ENCODE peak calls at places on chromosomes 2 and 18, in four cellular contexts. One of them, this sample, is unnamed. For H3K4me1, the result is how much of the 10 kb centered on the place peaks cover.

GRCh38 chr2:12577086-12577485 is 139.7 kb upstream of the TRIB2 start:
- DNase-seq in OCI-LY7: no peak
- DNase-seq in right lobe of liver: no peak
- DNase-seq in DND-41: no peak
- DNase-seq in this sample: no peak

GRCh38 chr2:48016620-48017019 is 110.3 kb upstream of the FBXO11 start:
- DNase-seq in OCI-LY7: peak
- DNase-seq in right lobe of liver: no peak
- DNase-seq in DND-41: no peak
- DNase-seq in this sample: no peak

GRCh38 chr2:62221141-62221540 is 25.2 kb downstream of the B3GNT2 start:
- DNase-seq in OCI-LY7: no peak
- DNase-seq in right lobe of liver: no peak
- DNase-seq in DND-41: no peak
- DNase-seq in this sample: no peak

GRCh38 chr2:100878000-100878786 is 58.3 kb downstream of the NPAS2 start:
- DNase-seq in OCI-LY7: no peak
- DNase-seq in right lobe of liver: peak
- DNase-seq in DND-41: peak
- DNase-seq in this sample: no peak

GRCh38 chr18:7000484-7001096 is 117.0 kb downstream of the LAMA1 start:
- DNase-seq in OCI-LY7: peak
- DNase-seq in right lobe of liver: no peak
- DNase-seq in DND-41: no peak
- DNase-seq in this sample: no peak

GRCh38 chr2:226994775-226995174 is 158.9 kb downstream of the RHBDD1 start:
- DNase-seq in OCI-LY7: peak
- DNase-seq in right lobe of liver: no peak
- DNase-seq in DND-41: no peak
- DNase-seq in this sample: no peak

GRCh38 chr2:59025157-59025757 is 784.1 kb upstream of the FANCL start:
- DNase-seq in OCI-LY7: peak
- DNase-seq in right lobe of liver: no peak
- DNase-seq in DND-41: peak
- DNase-seq in this sample: no peak

GRCh38 chr2:201484805-201485204 is 33.3 kb downstream of the STRADB start:
- DNase-seq in OCI-LY7: no peak
- DNase-seq in right lobe of liver: no peak
- DNase-seq in DND-41: no peak
- DNase-seq in this sample: no peak

GRCh38 chr2:217980036-217980435 is 22.8 kb downstream of the TNS1 start:
- DNase-seq in OCI-LY7: no peak
- DNase-seq in right lobe of liver: no peak
- DNase-seq in DND-41: no peak
- DNase-seq in this sample: peak

GRCh38 chr2:187390891-187391290 is 57.2 kb downstream of the CALCRL start:
- DNase-seq in OCI-LY7: no peak
- DNase-seq in right lobe of liver: no peak
- DNase-seq in DND-41: no peak
- DNase-seq in this sample: no peak

GRCh38 chr2:11397513-11397912 is 53.1 kb upstream of the ROCK2 start:
- DNase-seq in OCI-LY7: no peak
- DNase-seq in right lobe of liver: no peak
- DNase-seq in DND-41: no peak
- DNase-seq in this sample: no peak

GRCh38 chr2:3267549-3267867 is 110.1 kb downstream of the EIPR1 start:
- DNase-seq in OCI-LY7: no peak
- DNase-seq in right lobe of liver: no peak
- DNase-seq in DND-41: no peak
- DNase-seq in this sample: peak

DNA sequence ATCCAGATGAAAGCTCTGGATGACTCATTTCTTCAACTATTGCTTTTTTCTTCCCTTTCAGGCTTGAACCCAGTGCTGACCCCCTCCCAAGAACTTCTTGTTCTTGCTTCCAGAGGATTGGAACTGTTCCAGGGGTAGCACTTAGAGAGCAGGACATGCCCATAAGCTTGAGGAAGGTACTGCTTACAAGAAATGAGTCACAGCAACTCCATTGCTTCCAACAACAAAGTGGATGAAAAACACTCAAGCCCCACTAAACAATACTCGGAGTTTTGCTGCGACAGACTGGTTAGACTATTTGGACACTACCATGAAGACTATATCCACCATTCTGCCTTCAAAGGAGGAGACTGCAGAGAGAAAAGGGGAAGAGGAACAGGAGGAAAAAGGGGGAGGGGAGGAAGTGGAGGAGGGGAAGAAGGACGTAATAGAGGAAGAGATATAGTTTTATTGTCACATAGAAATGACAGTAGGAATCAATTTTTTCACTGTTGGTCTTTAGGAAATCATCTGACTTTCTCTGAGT is 1.6 kb upstream of the EPC2 start:
- DNase-seq in OCI-LY7: no peak
- DNase-seq in right lobe of liver: no peak
- DNase-seq in DND-41: no peak
- DNase-seq in this sample: no peak
- H3K4me3 ChIP-seq in OCI-LY7: no peak
- H3K4me3 ChIP-seq in right lobe of liver: no peak
- H3K4me3 ChIP-seq in DND-41: no peak
- H3K4me3 ChIP-seq in this sample: no peak

GRCh38 chr2:197170137-197170682 is 140.4 kb downstream of the ANKRD44 start:
- DNase-seq in OCI-LY7: no peak
- DNase-seq in right lobe of liver: no peak
- DNase-seq in DND-41: no peak
- DNase-seq in this sample: no peak
- H3K4me1 ChIP-seq in OCI-LY7: under half
- H3K4me1 ChIP-seq in right lobe of liver: under half
- H3K4me1 ChIP-seq in DND-41: under half
- H3K4me1 ChIP-seq in this sample: under half

GRCh38 chr2:124025349-124025720 is 248 bp downstream of the CNTNAP5 start:
- DNase-seq in OCI-LY7: no peak
- DNase-seq in right lobe of liver: no peak
- DNase-seq in DND-41: no peak
- DNase-seq in this sample: no peak
- H3K4me3 ChIP-seq in OCI-LY7: no peak
- H3K4me3 ChIP-seq in right lobe of liver: no peak
- H3K4me3 ChIP-seq in DND-41: no peak
- H3K4me3 ChIP-seq in this sample: no peak

DNA sequence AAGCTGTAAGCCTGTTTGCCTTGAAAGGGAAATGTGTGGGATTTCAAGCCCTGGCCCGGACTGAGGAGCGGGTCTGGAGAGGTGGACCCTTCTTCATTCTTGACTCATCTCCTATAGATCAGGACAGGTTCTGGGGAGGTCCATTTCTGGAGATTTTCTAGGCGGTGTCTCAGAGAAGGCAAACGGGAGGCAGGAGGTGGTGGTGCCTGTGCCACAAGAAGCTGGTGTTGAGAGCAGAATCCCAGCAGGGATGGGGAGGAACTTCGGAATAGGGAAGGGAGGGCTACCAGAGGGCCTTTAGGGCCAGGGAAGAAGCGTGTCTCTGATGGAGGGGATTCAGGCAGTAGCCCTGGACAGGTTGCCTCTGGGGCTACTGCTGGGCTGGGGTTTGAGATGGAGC is 93.0 kb downstream of the CTIF start:
- DNase-seq in OCI-LY7: no peak
- DNase-seq in right lobe of liver: no peak
- DNase-seq in DND-41: no peak
- DNase-seq in this sample: no peak
- H3K4me1 ChIP-seq in OCI-LY7: under half
- H3K4me1 ChIP-seq in right lobe of liver: under half
- H3K4me1 ChIP-seq in DND-41: under half
- H3K4me1 ChIP-seq in this sample: under half

DNA sequence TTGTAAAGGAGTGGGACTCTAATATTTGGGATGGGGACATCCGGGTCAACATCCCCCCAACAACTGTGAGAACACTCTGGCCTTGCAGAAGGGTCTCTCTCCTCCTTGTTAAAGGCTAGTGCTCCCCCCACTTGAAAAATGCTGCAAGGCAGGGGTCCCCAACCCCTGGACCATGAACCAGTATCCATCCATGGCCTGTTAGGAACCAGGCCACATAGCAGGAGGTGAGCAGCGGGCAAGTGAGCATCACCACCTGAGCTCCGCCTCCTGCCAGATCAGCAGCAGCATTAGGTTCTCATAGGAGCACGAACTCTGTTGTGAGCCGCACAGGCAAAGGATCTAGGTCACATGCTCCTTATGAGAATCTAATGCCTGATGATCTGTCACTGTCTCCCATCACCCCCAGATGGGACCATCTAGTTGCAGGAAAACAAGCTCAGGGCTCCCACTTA is 243.9 kb upstream of the ID2 start:
- DNase-seq in OCI-LY7: no peak
- DNase-seq in right lobe of liver: no peak
- DNase-seq in DND-41: no peak
- DNase-seq in this sample: no peak
- H3K4me3 ChIP-seq in OCI-LY7: no peak
- H3K4me3 ChIP-seq in right lobe of liver: no peak
- H3K4me3 ChIP-seq in DND-41: no peak
- H3K4me3 ChIP-seq in this sample: no peak

GRCh38 chr2:28404086-28404485 is 11.4 kb downstream of the FOSL2 start:
- DNase-seq in OCI-LY7: no peak
- DNase-seq in right lobe of liver: no peak
- DNase-seq in DND-41: no peak
- DNase-seq in this sample: peak
- H3K4me1 ChIP-seq in OCI-LY7: under half
- H3K4me1 ChIP-seq in right lobe of liver: under half
- H3K4me1 ChIP-seq in DND-41: under half
- H3K4me1 ChIP-seq in this sample: under half

GRCh38 chr2:37656512-37657423 is 14.7 kb downstream of the CDC42EP3 start:
- DNase-seq in OCI-LY7: peak
- DNase-seq in right lobe of liver: no peak
- DNase-seq in DND-41: no peak
- DNase-seq in this sample: no peak

GRCh38 chr2:37655442-37655841 is 16.0 kb downstream of the CDC42EP3 start:
- DNase-seq in OCI-LY7: no peak
- DNase-seq in right lobe of liver: no peak
- DNase-seq in DND-41: no peak
- DNase-seq in this sample: no peak

GRCh38 chr2:37659723-37660122 is 11.7 kb downstream of the CDC42EP3 start:
- DNase-seq in OCI-LY7: no peak
- DNase-seq in right lobe of liver: no peak
- DNase-seq in DND-41: no peak
- DNase-seq in this sample: no peak

GRCh38 chr2:37658682-37659081 is 12.8 kb downstream of the CDC42EP3 start:
- DNase-seq in OCI-LY7: no peak
- DNase-seq in right lobe of liver: no peak
- DNase-seq in DND-41: no peak
- DNase-seq in this sample: no peak

DNA sequence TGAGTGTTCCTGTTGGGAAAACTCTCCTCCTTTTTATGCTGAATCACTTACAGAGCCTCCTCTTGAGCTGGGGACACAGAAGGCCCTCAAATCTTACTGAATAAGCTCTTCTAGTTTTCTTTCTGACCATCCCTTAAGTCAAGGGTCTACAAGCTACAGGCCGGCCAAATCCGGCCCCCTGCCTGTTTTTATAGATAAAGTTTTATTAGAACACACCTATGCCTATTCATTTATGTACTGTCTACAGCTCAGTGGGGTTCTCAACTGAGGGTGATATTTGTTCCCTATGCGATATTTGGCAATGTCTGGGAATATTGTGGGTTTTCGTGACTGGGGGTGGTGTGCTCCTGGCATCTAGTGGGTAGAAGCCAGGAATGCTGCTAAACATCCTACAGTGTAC is 14.0 kb downstream of the CDC42EP3 start:
- DNase-seq in OCI-LY7: no peak
- DNase-seq in right lobe of liver: no peak
- DNase-seq in DND-41: no peak
- DNase-seq in this sample: no peak
- H3K4me3 ChIP-seq in OCI-LY7: no peak
- H3K4me3 ChIP-seq in right lobe of liver: no peak
- H3K4me3 ChIP-seq in DND-41: no peak
- H3K4me3 ChIP-seq in this sample: no peak

DNA sequence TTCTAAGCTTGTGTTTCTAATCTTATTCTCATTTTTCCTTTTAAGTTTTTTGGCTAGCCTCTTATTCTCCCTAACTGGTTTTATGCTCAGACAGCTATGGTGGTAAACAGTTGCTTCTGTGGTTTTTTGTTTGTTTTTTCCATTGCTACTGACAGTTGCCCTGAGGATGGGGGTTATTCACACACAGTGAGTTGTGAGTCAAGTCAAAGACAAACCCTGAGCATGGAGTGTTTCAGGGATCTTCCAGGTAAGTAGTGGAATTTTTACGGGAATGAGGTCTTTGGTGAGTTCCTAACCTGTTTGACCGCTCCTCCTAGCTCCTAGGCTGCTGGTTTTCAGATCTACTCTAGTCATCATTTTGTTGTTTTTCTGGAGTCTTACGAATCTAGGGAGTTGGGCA is 162.8 kb downstream of the ZNF407 start:
- DNase-seq in OCI-LY7: no peak
- DNase-seq in right lobe of liver: no peak
- DNase-seq in DND-41: no peak
- DNase-seq in this sample: no peak
- H3K4me1 ChIP-seq in OCI-LY7: under half
- H3K4me1 ChIP-seq in right lobe of liver: under half
- H3K4me1 ChIP-seq in DND-41: under half
- H3K4me1 ChIP-seq in this sample: under half

This sample was measured in Peyer's patch.